ENCODE peak calls at places on chromosomes 13 and 19, in eight cellular contexts. H is cardiac fibroblast, V is mucosa of descending colon, Q is ascending aorta, P is heart left ventricle, A is colonic mucosa, Y is right lobe of liver, O is NB4. W is an unnamed sample.

GRCh38 chr13:44627441-44627840 is 51.3 kb upstream of the TSC22D1 start:
- DNase-seq in P (no peak), H (no peak), Q (no peak), V (no peak), Y (no peak), O (no peak), A (no peak), W (no peak)

GRCh38 chr19:7792286-7792685 is 29.2 kb downstream of the CLEC4M start:
- DNase-seq in H (no peak), Q (no peak), A (no peak), Y (no peak), O (no peak), V (no peak), P (no peak), W (peak)

GRCh38 chr19:50008532-50008931 is 16.6 kb downstream of the VRK3 start:
- DNase-seq in Y (no peak), A (no peak), O (peak), Q (no peak), P (no peak), H (peak), V (peak), W (no peak)

GRCh38 chr13:114020750-114021463 is 47.0 kb upstream of the C13orf46 start:
- DNase-seq in H (no peak), V (no peak), A (no peak), P (no peak), Y (no peak), Q (no peak), O (no peak), W (no peak)

GRCh38 chr19:16325671-16326400 is 1.2 kb downstream of the KLF2 start:
- DNase-seq in H (peak), V (peak), A (peak), P (peak), O (no peak), Q (no peak), Y (peak), W (no peak)

GRCh38 chr19:33387351-33388230 is 14.1 kb downstream of the CEBPG start:
- DNase-seq in A (no peak), Y (peak), H (no peak), O (no peak), V (peak), P (peak), Q (no peak), W (no peak)

GRCh38 chr19:32977269-32977668 is 5.2 kb downstream of the FAAP24 start:
- DNase-seq in H (peak), O (peak), A (peak), Y (no peak), V (no peak), P (no peak), Q (no peak), W (no peak)

GRCh38 chr19:56167064-56167578 is 8.7 kb upstream of the GALP start:
- DNase-seq in V (no peak), Q (no peak), A (no peak), Y (no peak), H (peak), O (peak), P (no peak), W (peak)

GRCh38 chr13:47287291-47287751 is 390.5 kb upstream of the HTR2A start:
- DNase-seq in P (no peak), V (no peak), A (no peak), Y (no peak), Q (no peak), H (peak), O (no peak), W (no peak)

GRCh38 chr13:50128406-50129048 is 113.3 kb downstream of the KCNRG start:
- DNase-seq in Q (no peak), Y (no peak), A (no peak), P (no peak), H (no peak), O (no peak), V (no peak), W (no peak)

DNA sequence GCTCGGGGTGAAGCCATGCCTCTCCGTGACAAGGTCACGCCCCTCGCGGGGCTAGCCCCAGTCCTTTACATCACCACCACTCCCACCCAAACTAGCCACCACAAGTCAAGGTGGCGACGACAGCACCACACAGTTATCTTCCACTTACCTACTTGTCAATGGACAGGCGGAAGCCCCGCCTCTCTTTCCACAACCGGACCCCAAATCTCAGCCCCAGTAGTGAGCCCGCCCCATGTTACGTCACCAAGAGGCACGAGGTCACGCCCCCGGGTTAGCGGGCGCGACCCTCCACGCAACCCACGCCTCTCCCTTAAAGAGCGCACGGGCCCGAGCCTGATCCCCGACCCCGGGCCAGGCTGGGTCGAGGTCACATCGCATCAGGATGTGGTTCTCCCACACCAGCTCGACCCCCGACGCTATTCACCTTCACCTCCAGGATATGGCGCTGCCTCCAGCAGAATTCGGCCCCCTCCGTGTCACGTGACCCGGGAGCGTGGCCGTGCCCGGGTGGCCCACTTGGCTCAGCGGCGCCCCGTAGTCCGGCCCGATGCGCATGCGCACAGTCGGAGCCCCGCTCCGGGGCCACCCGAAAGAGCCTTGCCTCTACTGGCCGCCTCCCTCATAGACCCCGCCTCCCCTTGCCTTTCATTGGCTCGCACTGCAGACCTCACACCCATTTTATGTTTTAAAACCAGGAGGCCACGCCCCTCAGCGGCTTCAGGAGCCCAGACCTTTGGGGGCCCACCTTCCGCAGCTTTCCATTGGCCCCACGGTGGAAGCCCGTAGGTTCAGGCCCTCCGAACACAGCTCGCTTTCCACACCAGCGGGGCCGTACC is 18.2 kb downstream of the SYDE1 start:
- DNase-seq in V (peak), Q (peak), O (peak), P (peak), H (peak), Y (peak), A (peak), W (peak)
- TF ChIP-seq CTCF in V (no peak), Q (no peak), O (no peak), P (no peak), H (no peak), Y (no peak), A (no peak), W (no peak)

DNA sequence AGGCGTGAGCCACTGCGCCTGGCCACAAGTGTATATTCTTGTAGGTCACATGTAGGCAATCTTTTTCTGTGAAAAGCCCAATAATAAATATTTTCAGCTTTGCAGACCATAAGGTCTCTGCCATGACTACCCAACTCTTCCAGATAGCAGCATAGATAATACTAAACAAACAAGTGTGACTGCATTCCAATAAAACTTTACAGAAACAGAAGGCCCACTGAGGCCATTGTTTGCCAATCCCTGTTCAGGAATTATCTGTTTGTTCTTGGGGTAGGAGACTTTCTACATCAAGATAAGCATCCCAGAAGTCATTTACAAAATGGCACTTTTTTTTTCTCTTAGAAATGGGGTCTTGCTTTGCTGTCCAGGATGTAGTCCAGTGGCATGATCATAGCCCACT is 2.8 kb upstream of the ZNF329 start:
- DNase-seq in A (no peak), Q (no peak), O (no peak), Y (no peak), P (no peak), H (no peak), V (no peak), W (no peak)
- H3K4me3 ChIP-seq in A (no peak), Q (no peak), O (no peak), Y (no peak), P (no peak), H (no peak), V (no peak), W (no peak)

GRCh38 chr13:91647361-91647970 is 249.0 kb downstream of the GPC5 start:
- DNase-seq in Q (no peak), H (no peak), Y (no peak), A (peak), O (peak), P (no peak), V (peak), W (no peak)
- TF ChIP-seq CTCF in Q (no peak), H (peak), Y (no peak), A (peak), O (peak), P (no peak), V (no peak), W (peak)

DNA sequence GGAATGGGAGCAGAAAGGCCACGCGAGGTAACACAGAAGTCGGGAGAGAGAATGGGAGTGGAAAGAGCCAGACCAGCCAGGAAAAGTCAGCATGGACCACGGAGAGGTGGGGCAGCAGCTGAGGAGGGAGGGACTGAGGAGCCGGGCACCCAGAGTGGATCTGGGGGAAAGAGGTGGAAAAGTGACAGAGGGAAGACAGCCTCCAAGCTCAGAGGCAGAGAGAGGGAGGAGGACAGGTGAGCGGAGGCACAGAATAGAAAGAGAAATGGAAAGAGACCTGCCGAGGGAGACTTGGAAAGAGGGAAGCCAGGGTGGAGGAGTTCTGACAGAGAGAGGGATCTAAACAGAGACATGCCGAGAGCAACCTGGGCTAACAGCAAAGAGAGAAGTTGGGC is 1.6 kb downstream of the GRIK5 start:
- DNase-seq in P (no peak), A (no peak), H (no peak), V (no peak), O (no peak), Q (no peak), Y (no peak), W (no peak)
- H3K4me3 ChIP-seq in P (no peak), A (peak), H (no peak), V (no peak), O (no peak), Q (peak), Y (no peak), W (no peak)

GRCh38 chr19:38592940-38593339 is 24.8 kb downstream of the MAP4K1 start:
- DNase-seq in V (no peak), Q (no peak), A (no peak), Y (no peak), P (no peak), H (no peak), O (no peak), W (no peak)

GRCh38 chr19:38599722-38600121 is 18.0 kb downstream of the MAP4K1 start:
- DNase-seq in H (no peak), Y (no peak), P (no peak), V (no peak), A (no peak), O (no peak), Q (no peak), W (no peak)

GRCh38 chr19:38597075-38597474 is 20.7 kb downstream of the MAP4K1 start:
- DNase-seq in A (no peak), Y (no peak), Q (no peak), O (no peak), P (no peak), V (no peak), H (no peak), W (no peak)

GRCh38 chr19:38596057-38596981 is 21.4 kb downstream of the MAP4K1 start:
- DNase-seq in H (no peak), Q (no peak), P (no peak), Y (no peak), A (peak), V (peak), O (no peak), W (no peak)
- TF ChIP-seq CTCF in H (no peak), Q (no peak), P (no peak), Y (no peak), A (no peak), V (no peak), O (no peak), W (no peak)

W was measured in fibroblast of villous mesenchyme.